ENCODE peak calls at places on chromosome X, in seven cellular contexts. S is fibroblast of the conjunctiva; O is AG04450; G is activated CD4-positive, alpha-beta T cell treated with anti-CD3 and anti-CD28 coated beads for 4 hours; M is NCI-H1092; W is H9; K is glutamatergic neuron. R is an unnamed sample.

GRCh38 chrX:155745792-155746191 is 133.0 kb upstream of the TMLHE start:
- DNase-seq in S (no peak), O (no peak), G (no peak), M (peak; percentile 71), W (no peak), K (no peak), R (no peak)

GRCh38 chrX:30804462-30804861 is 84.6 kb downstream of the TAB3 start:
- DNase-seq in S (no peak), O (no peak), G (no peak), M (no peak), W (no peak), K (no peak), R (no peak)

GRCh38 chrX:45621356-45622041 is 420.8 kb upstream of the DIPK2B start:
- DNase-seq in S (peak; percentile 34), O (no peak), G (no peak), M (no peak), W (no peak), K (no peak), R (no peak)

GRCh38 chrX:152819271-152819670 is 11.3 kb downstream of the CETN2 start:
- DNase-seq in S (peak; percentile 12), O (no peak), G (no peak), M (no peak), W (no peak), K (no peak), R (no peak)

GRCh38 chrX:25015486-25016360 is at the start of gene ARX:
- DNase-seq in S (peak; percentile 20), O (peak; percentile 6), G (no peak), M (peak; percentile 46), W (peak; percentile 94), K (peak; percentile 76), R (peak; percentile 94)

GRCh38 chrX:101602077-101602476 is 15.7 kb downstream of the ARMCX6 start:
- DNase-seq in S (peak; percentile 69), O (no peak), G (no peak), M (no peak), W (no peak), K (no peak), R (no peak)

GRCh38 chrX:39874202-39874816 is 223.4 kb downstream of the BCOR start:
- DNase-seq in S (no peak), O (no peak), G (peak; percentile 16), M (no peak), W (no peak), K (no peak), R (no peak)

GRCh38 chrX:71545364-71545763 is 12.5 kb downstream of the OGT start:
- DNase-seq in S (no peak), O (no peak), G (no peak), M (no peak), W (no peak), K (no peak), R (no peak)

GRCh38 chrX:144265641-144266040 is 381.8 kb downstream of the UBE2NL start:
- DNase-seq in S (no peak), O (no peak), G (no peak), M (no peak), W (no peak), K (no peak), R (no peak)

GRCh38 chrX:16855363-16856075 is 14.6 kb downstream of the RBBP7 start:
- DNase-seq in S (no peak), O (no peak), G (no peak), M (no peak), W (no peak), K (no peak), R (no peak)

GRCh38 chrX:118536204-118536603 is 40.6 kb downstream of the DOCK11 start:
- DNase-seq in S (no peak), O (no peak), G (no peak), M (no peak), W (no peak), K (no peak), R (no peak)

GRCh38 chrX:121036951-121037350 is 10.5 kb upstream of the GLUD2 start:
- DNase-seq in S (no peak), O (no peak), G (no peak), M (no peak), W (no peak), K (no peak), R (no peak)

GRCh38 chrX:43655151-43655676 is 885 bp upstream of the MAOA start:
- DNase-seq in S (no peak), O (no peak), G (peak; percentile 6), M (no peak), W (peak; percentile 54), K (peak; percentile 37), R (peak; percentile 70)

GRCh38 chrX:47179221-47179927 is 14.3 kb upstream of the UBA1 start:
- DNase-seq in S (no peak), O (no peak), G (no peak), M (no peak), W (no peak), K (no peak), R (no peak)